ENCODE peak calls at places on chromosomes 4 and X, in seven cellular contexts. X, Y, J, V, I, K and U are unnamed samples.

GRCh38 chr4:103374773-103375172 is 176.6 kb upstream of the CENPE start:
- DNase-seq in V (no peak), Y (no peak), K (no peak), I (no peak), X (no peak), J (no peak), U (no peak)

GRCh38 chrX:70231666-70232065 is 2.8 kb upstream of the AWAT1 start:
- DNase-seq in K (no peak), Y (no peak), I (no peak), X (no peak), V (no peak), J (no peak), U (no peak)

GRCh38 chrX:10050481-10050880 is 83.3 kb downstream of the CLDN34 start:
- DNase-seq in K (peak), I (peak), J (no peak), X (no peak), V (peak), Y (no peak), U (no peak)

GRCh38 chr4:24970635-24971034 is 57.8 kb upstream of the CCDC149 start:
- DNase-seq in X (no peak), K (no peak), Y (no peak), I (peak), J (no peak), V (no peak), U (no peak)

GRCh38 chr4:88796545-88796944 is 98.9 kb upstream of the NAP1L5 start:
- DNase-seq in J (no peak), V (no peak), X (no peak), Y (no peak), I (no peak), K (no peak), U (no peak)

GRCh38 chr4:102036619-102037376 is 246.3 kb downstream of the BANK1 start:
- DNase-seq in K (no peak), X (no peak), Y (no peak), J (no peak), I (no peak), V (no peak), U (no peak)

GRCh38 chr4:97720869-97721432 is 422.3 kb downstream of the STPG2 start:
- DNase-seq in K (no peak), J (peak), I (no peak), V (no peak), X (no peak), Y (no peak), U (no peak)

GRCh38 chr4:8191136-8191747 is 7.8 kb upstream of the SH3TC1 start:
- DNase-seq in X (no peak), V (no peak), Y (peak), K (peak), J (no peak), I (no peak), U (no peak)

GRCh38 chr4:38495481-38495880 is 168.5 kb upstream of the KLF3 start:
- DNase-seq in I (peak), K (no peak), Y (no peak), J (no peak), V (no peak), X (no peak), U (no peak)

GRCh38 chr4:6974138-6974848 is 64.7 kb downstream of the TBC1D14 start:
- DNase-seq in V (peak), I (peak), Y (peak), J (peak), K (peak), X (peak), U (peak)

GRCh38 chr4:147367841-147368385 is 113.0 kb upstream of the EDNRA start:
- DNase-seq in I (no peak), K (no peak), X (no peak), V (no peak), Y (no peak), J (no peak), U (no peak)

GRCh38 chr4:86482296-86482695 is 111.8 kb upstream of the PTPN13 start:
- DNase-seq in K (no peak), I (no peak), V (no peak), Y (no peak), J (no peak), X (no peak), U (no peak)

GRCh38 chrX:107686792-107687191 is 58.5 kb downstream of the PRPS1 start:
- DNase-seq in K (no peak), J (no peak), I (peak), V (peak), X (no peak), Y (no peak), U (no peak)

GRCh38 chrX:33195698-33196097 is 15.7 kb downstream of the DMD start:
- DNase-seq in Y (no peak), V (no peak), X (no peak), I (no peak), K (no peak), J (no peak), U (no peak)

GRCh38 chr4:169305651-169306050 is 34.9 kb upstream of the SH3RF1 start:
- DNase-seq in I (no peak), K (no peak), Y (no peak), V (no peak), X (no peak), J (no peak), U (no peak)

GRCh38 chr4:94403735-94404134 is 48.0 kb upstream of the PDLIM5 start:
- DNase-seq in I (no peak), J (no peak), V (no peak), X (no peak), Y (no peak), K (no peak), U (no peak)

GRCh38 chr4:166318810-166319525 is 445.9 kb downstream of the TLL1 start:
- DNase-seq in X (no peak), I (no peak), Y (no peak), J (no peak), V (no peak), K (no peak), U (no peak)

GRCh38 chr4:26410385-26411293 is 79.6 kb downstream of the CCKAR start:
- DNase-seq in J (peak), X (peak), V (no peak), I (no peak), K (no peak), Y (no peak), U (no peak)

GRCh38 chr4:110088670-110089069 is 109.7 kb downstream of the ELOVL6 start:
- DNase-seq in I (no peak), V (no peak), X (no peak), Y (no peak), K (no peak), J (no peak), U (no peak)

GRCh38 chrX:72305286-72306084 is at the start of gene CITED1:
- DNase-seq in I (peak), V (no peak), K (no peak), X (peak), Y (no peak), J (peak), U (no peak)

GRCh38 chr4:1012031-1012739 is 759 bp downstream of the FGFRL1 start:
- DNase-seq in Y (peak), J (no peak), X (no peak), K (peak), V (no peak), I (peak), U (no peak)

GRCh38 chr4:169823685-169824084 is 65.9 kb upstream of the HPF1 start:
- DNase-seq in X (no peak), K (no peak), I (peak), J (no peak), V (no peak), Y (peak), U (no peak)

GRCh38 chr4:172950990-172951389 is 217.6 kb upstream of the GALNT7 start:
- DNase-seq in I (no peak), V (no peak), K (no peak), X (no peak), Y (no peak), J (no peak), U (no peak)

GRCh38 chr4:169283114-169283509 is 12.4 kb upstream of the SH3RF1 start:
- DNase-seq in V (no peak), K (no peak), I (no peak), Y (no peak), X (peak), J (no peak), U (no peak)

GRCh38 chr4:26069218-26069617 is 155.2 kb downstream of the SMIM20 start:
- DNase-seq in V (no peak), X (no peak), Y (no peak), J (no peak), I (peak), K (no peak), U (no peak)

GRCh38 chr4:54050214-54050904 is 14.0 kb downstream of the CHIC2 start:
- DNase-seq in X (no peak), K (no peak), V (no peak), Y (no peak), I (no peak), J (no peak), U (no peak)

GRCh38 chrX:69128573-69128972 is 36.7 kb downstream of the PJA1 start:
- DNase-seq in X (no peak), K (no peak), I (peak), V (no peak), J (peak), Y (no peak), U (no peak)

GRCh38 chr4:78764498-78764961 is 11.6 kb upstream of the BMP2K start:
- DNase-seq in J (no peak), V (no peak), K (no peak), I (no peak), X (no peak), Y (no peak), U (no peak)

GRCh38 chrX:2933125-2933900 is 4.2 kb upstream of the ARSD start:
- DNase-seq in X (no peak), V (no peak), Y (peak), I (no peak), K (no peak), J (no peak), U (no peak)

GRCh38 chr4:133320576-133321170 is 171.6 kb downstream of the PCDH10 start:
- DNase-seq in V (no peak), K (no peak), J (peak), I (peak), Y (no peak), X (peak), U (no peak)

GRCh38 chrX:69616520-69617203 is 749 bp downstream of the EDA start:
- DNase-seq in V (peak), Y (peak), K (no peak), J (peak), I (peak), X (no peak), U (no peak)

GRCh38 chr4:109611045-109611616 is 51.1 kb downstream of the MCUB start:
- DNase-seq in V (no peak), I (no peak), X (no peak), Y (no peak), K (no peak), J (no peak), U (no peak)

GRCh38 chr4:67687639-67688038 is 13.3 kb downstream of the UBA6 start:
- DNase-seq in X (no peak), Y (no peak), K (no peak), J (no peak), I (no peak), V (no peak), U (no peak)

GRCh38 chrX:85922821-85923220 is 124.5 kb downstream of the CHM start:
- DNase-seq in Y (no peak), V (no peak), K (no peak), J (no peak), I (no peak), X (no peak), U (no peak)

GRCh38 chr4:101074326-101074725 is 273.0 kb downstream of the PPP3CA start:
- DNase-seq in V (no peak), I (no peak), X (no peak), K (no peak), J (no peak), Y (no peak), U (no peak)

GRCh38 chrX:154735695-154736393 is 15.0 kb downstream of the GAB3 start:
- DNase-seq in Y (peak), V (no peak), I (no peak), X (no peak), K (peak), J (no peak), U (no peak)

GRCh38 chrX:53244610-53245009 is 19.6 kb upstream of the KDM5C start:
- DNase-seq in I (no peak), K (no peak), J (no peak), V (no peak), Y (no peak), X (no peak), U (no peak)
- TF ChIP-seq CTCF in I (peak), K (no peak), J (no peak), V (no peak), Y (no peak), X (peak), U (no peak)

DNA sequence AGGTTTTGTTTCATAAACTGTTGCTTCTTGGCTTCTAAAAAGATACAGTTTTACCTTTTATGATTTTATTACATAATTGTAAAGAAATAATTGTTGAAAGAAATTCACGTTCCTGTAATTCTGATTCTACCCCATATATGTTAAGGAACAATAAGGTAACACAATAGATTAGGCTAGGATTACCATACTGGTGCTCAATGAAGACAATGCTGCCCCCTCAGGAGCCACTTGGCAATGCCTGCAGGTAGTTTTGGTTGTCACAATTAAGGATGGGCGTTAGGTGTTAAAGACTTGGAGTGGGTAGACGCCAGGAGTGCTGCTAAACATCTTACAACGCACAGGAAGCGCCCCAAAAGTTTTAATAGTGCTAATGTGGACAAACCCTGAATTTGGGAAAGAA is 133.2 kb downstream of the NLGN4X start:
- DNase-seq in I (peak), X (no peak), Y (no peak), J (no peak), V (no peak), K (no peak), U (no peak)
- TF ChIP-seq CTCF in I (peak), X (no peak), Y (no peak), J (no peak), V (no peak), K (no peak), U (no peak)

GRCh38 chrX:29388509-29388908 is 801.3 kb downstream of the IL1RAPL1 start:
- DNase-seq in Y (no peak), X (no peak), J (no peak), K (no peak), V (no peak), I (no peak), U (no peak)
- TF ChIP-seq CTCF in Y (no peak), X (no peak), J (no peak), K (no peak), V (no peak), I (no peak), U (no peak)

GRCh38 chr4:141571368-141571767 is 65.0 kb upstream of the IL15 start:
- DNase-seq in J (peak), I (no peak), V (no peak), K (no peak), Y (no peak), X (peak), U (no peak)
- TF ChIP-seq CTCF in J (no peak), I (no peak), V (no peak), K (no peak), Y (no peak), X (no peak), U (no peak)

GRCh38 chr4:148477276-148477675 is 35.1 kb upstream of the NR3C2 start:
- DNase-seq in X (no peak), I (no peak), V (no peak), Y (no peak), K (no peak), J (no peak), U (no peak)

GRCh38 chr4:148487181-148487580 is 45.0 kb upstream of the NR3C2 start:
- DNase-seq in I (no peak), V (no peak), K (no peak), X (no peak), Y (no peak), J (no peak), U (no peak)

DNA sequence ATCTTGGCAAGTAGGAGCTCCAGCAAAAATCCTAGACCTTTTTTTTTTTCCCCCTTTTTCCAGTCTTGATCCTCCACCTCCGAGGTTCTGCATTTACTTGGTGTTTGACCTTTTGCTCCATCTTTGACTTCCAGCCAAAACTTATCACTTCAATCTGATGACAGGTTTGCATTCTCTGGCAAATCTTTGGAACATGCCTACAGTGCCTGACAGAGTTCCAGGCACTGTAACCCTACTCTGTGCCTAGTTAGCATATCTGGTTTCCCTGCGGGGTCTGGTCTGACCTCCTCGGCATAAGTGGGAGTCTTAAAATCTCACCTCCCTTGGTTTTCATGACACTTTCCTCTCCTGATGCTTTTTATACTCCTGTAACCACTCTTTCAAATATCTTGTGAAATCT is 39.4 kb upstream of the NR3C2 start:
- DNase-seq in X (no peak), I (no peak), V (no peak), K (no peak), J (no peak), Y (no peak), U (no peak)
- TF ChIP-seq CTCF in X (no peak), I (no peak), V (no peak), K (no peak), J (no peak), Y (no peak), U (no peak)

DNA sequence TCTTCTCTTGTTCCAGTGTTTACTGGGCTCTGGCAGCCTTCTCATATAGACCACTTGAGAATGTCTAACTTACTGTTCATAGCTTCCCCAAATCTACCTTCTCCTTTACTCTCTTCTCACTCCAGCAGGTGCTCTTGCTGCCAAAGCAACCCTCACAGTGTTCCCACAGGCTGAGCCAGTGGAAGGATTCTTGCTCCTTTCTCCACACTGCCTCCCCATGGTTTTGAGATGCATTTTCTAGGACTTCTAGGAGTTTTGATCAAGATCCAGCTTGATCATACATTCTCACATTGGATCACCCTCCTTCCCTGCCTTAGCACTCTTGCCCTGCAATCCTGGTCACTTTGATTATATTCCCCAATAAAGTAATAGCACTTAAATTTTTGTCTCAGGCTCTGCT is 230.8 kb downstream of the TMEM47 start:
- DNase-seq in Y (no peak), V (no peak), K (no peak), J (no peak), X (no peak), I (peak), U (no peak)
- TF ChIP-seq CTCF in Y (no peak), V (no peak), K (no peak), J (no peak), X (no peak), I (peak), U (no peak)

GRCh38 chrX:120514236-120514635 is 45.1 kb upstream of the LAMP2 start:
- DNase-seq in Y (no peak), J (no peak), X (peak), K (no peak), I (peak), V (no peak), U (no peak)
- TF ChIP-seq CTCF in Y (no peak), J (peak), X (peak), K (no peak), I (peak), V (no peak), U (no peak)

GRCh38 chrX:57817302-57817701 is 93.0 kb downstream of the ZXDA start:
- DNase-seq in J (no peak), X (no peak), K (no peak), I (no peak), V (no peak), Y (no peak), U (no peak)
- TF ChIP-seq CTCF in J (peak), X (peak), K (peak), I (peak), V (no peak), Y (no peak), U (no peak)

GRCh38 chrX:133852837-133853236 is 132.6 kb downstream of the GPC3 start:
- DNase-seq in V (no peak), J (no peak), Y (no peak), I (no peak), X (no peak), K (no peak), U (no peak)
- TF ChIP-seq CTCF in V (no peak), J (no peak), Y (no peak), I (peak), X (no peak), K (no peak), U (no peak)

DNA sequence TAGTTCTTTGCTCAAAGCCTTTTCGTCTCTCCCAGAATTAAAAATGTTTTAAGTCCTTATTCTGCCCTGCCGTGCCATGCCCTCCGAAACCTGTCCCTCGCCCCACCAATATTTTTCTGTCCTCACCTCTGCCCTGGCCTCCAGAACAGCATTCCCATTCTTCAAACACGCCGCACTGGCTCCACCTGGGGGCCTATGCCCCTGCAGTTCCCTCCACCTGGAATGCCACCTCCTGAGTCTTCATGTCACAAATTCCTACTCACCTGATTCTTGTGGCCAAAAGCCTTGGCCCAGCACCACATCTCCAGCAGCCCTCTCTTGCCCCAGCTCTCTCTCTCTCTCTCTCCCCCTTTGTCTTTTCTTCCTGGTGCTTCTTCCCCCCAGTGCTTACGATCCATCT is 91.6 kb downstream of the APBB2 start:
- DNase-seq in J (no peak), Y (no peak), V (no peak), K (no peak), X (no peak), I (peak), U (no peak)
- TF ChIP-seq CTCF in J (no peak), Y (no peak), V (no peak), K (no peak), X (no peak), I (peak), U (no peak)